ENCODE peak calls at places on chromosomes 12 and 14, in nine cellular contexts. S is K562, A is stomach, X is H1, I is Panc1, M is GM23338, D is suprapubic skin, J is HepG2, F is HCT116. L is an unnamed sample.

GRCh38 chr14:76133103-76133502 is 18.6 kb upstream of the GPATCH2L start:
- DNase-seq in S (peak; percentile 32), A (no peak), X (no peak), I (no peak), M (peak; percentile 75), D (no peak), J (peak; percentile 13), F (no peak), L (no peak)

GRCh38 chr12:47892819-47893218 is 12.0 kb downstream of the VDR start:
- DNase-seq in S (no peak), A (no peak), X (no peak), I (no peak), M (no peak), D (no peak), J (no peak), F (no peak), L (no peak)

GRCh38 chr14:79328863-79329262 is 882.4 kb downstream of the DIO2 start:
- DNase-seq in S (no peak), A (no peak), X (no peak), I (no peak), M (no peak), D (no peak), J (no peak), F (no peak), L (no peak)

GRCh38 chr14:31902915-31903646 is 174.0 kb upstream of the ARHGAP5 start:
- DNase-seq in S (peak; percentile 14), A (no peak), X (no peak), I (no peak), M (no peak), D (no peak), J (no peak), F (no peak), L (no peak)

GRCh38 chr12:88416786-88417185 is 163.5 kb downstream of the KITLG start:
- DNase-seq in S (no peak), A (no peak), X (no peak), I (no peak), M (no peak), D (no peak), J (no peak), F (no peak), L (no peak)

GRCh38 chr14:55102141-55102547 is 26.9 kb upstream of the LGALS3 start:
- DNase-seq in S (no peak), A (peak; percentile 83), X (peak; percentile 49), I (peak; percentile 74), M (peak; percentile 49), D (peak; percentile 90), J (peak; percentile 54), F (no peak), L (peak; percentile 94)

GRCh38 chr12:95218852-95219171 is 1.2 kb downstream of the VEZT start:
- DNase-seq in S (no peak), A (no peak), X (no peak), I (no peak), M (peak; percentile 37), D (no peak), J (no peak), F (no peak), L (no peak)

GRCh38 chr14:34496679-34497513 is 34.9 kb upstream of the SPTSSA start:
- DNase-seq in S (peak; percentile 81), A (peak; percentile 41), X (peak; percentile 56), I (peak; percentile 85), M (peak; percentile 76), D (peak; percentile 91), J (peak; percentile 99), F (peak; percentile 97), L (peak; percentile 96)

GRCh38 chr12:121858318-121858661 is 369 bp downstream of the HPD start:
- DNase-seq in S (no peak), A (no peak), X (no peak), I (no peak), M (no peak), D (no peak), J (no peak), F (no peak), L (no peak)

DNA sequence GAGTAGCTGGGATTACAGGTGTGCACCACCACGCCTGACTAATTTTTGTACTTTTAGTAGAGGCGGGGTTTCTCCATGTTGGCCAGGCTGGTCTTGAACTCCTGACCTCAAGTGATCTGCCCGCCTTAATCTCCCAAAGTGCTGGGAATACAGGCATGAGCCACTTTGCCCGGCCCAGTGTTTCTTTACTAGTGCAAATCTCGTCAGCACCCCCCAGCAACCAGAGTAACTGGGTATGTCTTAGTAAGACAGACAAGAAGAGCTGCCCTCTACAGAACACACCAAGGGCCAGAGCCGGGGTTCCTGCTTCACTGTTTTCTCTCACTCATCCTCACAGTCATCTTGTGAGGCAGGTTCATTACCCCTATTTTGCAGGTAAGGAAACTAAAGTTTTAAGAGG is 78.5 kb upstream of the GPR68 start:
- DNase-seq in S (no peak), A (no peak), X (no peak), I (no peak), M (no peak), D (no peak), J (no peak), F (no peak), L (no peak)
- H3K4me1 ChIP-seq in S (peaks cover 19% of the 10 kb centered on the region), A (peaks cover 51% of the 10 kb centered on the region), X (no peaks in the 10 kb centered on the region), I (no peaks in the 10 kb centered on the region), M (no peaks in the 10 kb centered on the region), D (peaks cover 23% of the 10 kb centered on the region), J (no peaks in the 10 kb centered on the region), F (peaks cover under 1% of the 10 kb centered on the region), L (peaks cover 27% of the 10 kb centered on the region)

DNA sequence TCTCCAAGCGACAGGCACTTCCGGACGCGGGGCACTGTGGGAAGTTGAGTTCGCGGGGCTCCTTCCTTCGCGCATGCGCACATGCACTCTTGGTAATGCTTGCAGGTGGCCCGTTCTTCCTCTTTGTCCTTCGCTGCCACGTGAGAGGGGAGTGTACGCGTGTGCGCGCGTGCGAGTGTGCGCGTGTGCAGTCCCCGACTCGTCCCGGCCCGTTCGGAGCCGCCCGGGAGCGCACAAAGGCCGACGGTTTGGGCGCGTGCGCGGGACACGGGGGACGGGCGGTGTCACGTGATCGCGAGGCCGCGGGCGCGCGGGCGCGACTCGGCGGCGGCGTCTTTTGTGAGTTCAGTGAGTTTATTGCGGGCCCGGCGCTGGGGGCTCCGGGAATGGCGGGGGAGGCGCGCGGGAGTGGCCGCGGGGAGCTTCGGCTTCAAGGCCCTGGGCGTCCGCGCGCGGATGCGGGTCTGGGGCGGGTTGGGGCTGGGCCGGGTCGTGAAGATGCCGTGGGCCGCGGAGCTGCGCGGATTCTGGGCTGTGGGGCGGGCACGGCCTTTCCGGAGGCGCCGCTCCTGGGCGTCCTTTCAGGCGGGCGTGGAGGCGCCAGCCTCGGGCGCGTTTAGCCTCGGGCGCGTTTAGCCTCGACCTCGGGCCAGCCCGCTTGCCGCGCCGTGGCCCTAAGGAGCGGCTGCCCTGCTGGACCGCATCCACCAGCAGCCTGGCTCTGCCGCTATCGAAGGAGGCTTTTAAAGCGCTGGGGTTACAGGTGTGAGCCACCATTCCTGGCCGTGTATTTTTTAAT is at the start of gene ZNF84:
- DNase-seq in S (peak; percentile 90), A (peak; percentile 96), X (peak; percentile 87), I (peak; percentile 87), M (peak; percentile 97), D (peak; percentile 97), J (peak; percentile 97), F (peak; percentile 86), L (peak; percentile 98)
- TF ChIP-seq POLR2AphosphoS5 in S (peak; percentile 56), A (peak; percentile 86), X (peak; percentile 81), I (peak; percentile 76), M (peak; percentile 73), D (peak; percentile 73), J (peak; percentile 65), F (no peak), L (peak; percentile 82)

DNA sequence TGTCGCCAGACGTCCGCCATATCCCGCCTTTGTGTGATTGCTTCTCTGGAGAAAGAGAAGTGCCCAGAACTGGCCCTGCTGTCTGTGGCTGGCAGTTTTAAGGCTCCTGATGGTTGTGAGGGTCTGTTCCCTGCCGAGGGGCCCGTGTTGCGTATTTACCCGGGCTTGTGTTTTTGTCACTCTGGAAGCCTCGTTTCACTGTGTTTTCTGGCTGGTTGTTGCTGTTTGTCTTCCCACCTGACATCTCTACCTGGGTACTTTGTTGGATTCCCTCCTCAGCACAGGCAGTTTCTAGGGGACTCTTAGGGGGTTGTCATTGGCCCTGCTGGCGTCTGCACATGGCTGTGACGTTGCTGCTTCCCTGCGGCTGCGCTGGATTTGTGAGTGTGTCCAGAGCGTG is 6.3 kb downstream of the FBRSL1 start:
- DNase-seq in S (no peak), A (no peak), X (no peak), I (no peak), M (no peak), D (no peak), J (no peak), F (no peak), L (no peak)
- H3K4me1 ChIP-seq in S (peaks cover 100% of the 10 kb centered on the region), A (peaks cover 100% of the 10 kb centered on the region), X (no peaks in the 10 kb centered on the region), I (peaks cover 42% of the 10 kb centered on the region), M (no peaks in the 10 kb centered on the region), D (peaks cover 74% of the 10 kb centered on the region), J (peaks cover 60% of the 10 kb centered on the region), F (peaks cover 23% of the 10 kb centered on the region), L (peaks cover 100% of the 10 kb centered on the region)

GRCh38 chr14:73786632-73786941 is 65.0 kb upstream of the PTGR2 start:
- DNase-seq in S (no peak), A (peak; percentile 46), X (no peak), I (no peak), M (peak; percentile 79), D (no peak), J (no peak), F (no peak), L (no peak)
- TF ChIP-seq POLR2AphosphoS5 in S (no peak), A (no peak), X (no peak), I (no peak), M (no peak), D (no peak), J (no peak), F (no peak), L (no peak)

L was measured in esophagus muscularis mucosa.